ENCODE peak calls at places on chromosome 19, in five cellular contexts. One of them, this sample, is unnamed.

GRCh38 chr19:17997969-17998826 is 9.8 kb upstream of the ARRDC2 start:
- DNase-seq in K562: peak
- DNase-seq in SK-N-SH: no peak
- DNase-seq in GM12878: no peak
- DNase-seq in HepG2: peak
- DNase-seq in this sample: no peak

GRCh38 chr19:47598407-47599349 is 10.3 kb upstream of the BICRA start:
- DNase-seq in K562: no peak
- DNase-seq in SK-N-SH: no peak
- DNase-seq in GM12878: no peak
- DNase-seq in HepG2: peak
- DNase-seq in this sample: peak

GRCh38 chr19:1221141-1221903 is 15.7 kb downstream of the STK11 start:
- DNase-seq in K562: no peak
- DNase-seq in SK-N-SH: peak
- DNase-seq in GM12878: no peak
- DNase-seq in HepG2: peak
- DNase-seq in this sample: no peak

GRCh38 chr19:5285311-5285710 is 55.3 kb downstream of the PTPRS start:
- DNase-seq in K562: no peak
- DNase-seq in SK-N-SH: peak
- DNase-seq in GM12878: no peak
- DNase-seq in HepG2: no peak
- DNase-seq in this sample: no peak

GRCh38 chr19:17526922-17527321 is 15.5 kb downstream of the PGLS start:
- DNase-seq in K562: no peak
- DNase-seq in SK-N-SH: no peak
- DNase-seq in GM12878: peak
- DNase-seq in HepG2: no peak
- DNase-seq in this sample: no peak

GRCh38 chr19:53172892-53173291 is 14.0 kb upstream of the ZNF347 start:
- DNase-seq in K562: peak
- DNase-seq in SK-N-SH: no peak
- DNase-seq in GM12878: no peak
- DNase-seq in HepG2: peak
- DNase-seq in this sample: no peak

GRCh38 chr19:43638991-43639494 is 607 bp downstream of the CADM4 start:
- DNase-seq in K562: no peak
- DNase-seq in SK-N-SH: no peak
- DNase-seq in GM12878: no peak
- DNase-seq in HepG2: no peak
- DNase-seq in this sample: no peak

GRCh38 chr19:45305007-45305406 is 17.7 kb downstream of the CKM start:
- DNase-seq in K562: no peak
- DNase-seq in SK-N-SH: no peak
- DNase-seq in GM12878: no peak
- DNase-seq in HepG2: no peak
- DNase-seq in this sample: no peak

GRCh38 chr19:1826557-1827521 is 14.8 kb upstream of the ATP8B3 start:
- DNase-seq in K562: peak
- DNase-seq in SK-N-SH: peak
- DNase-seq in GM12878: no peak
- DNase-seq in HepG2: no peak
- DNase-seq in this sample: no peak

GRCh38 chr19:21677696-21678418 is 89.5 kb downstream of the ZNF100 start:
- DNase-seq in K562: no peak
- DNase-seq in SK-N-SH: no peak
- DNase-seq in GM12878: no peak
- DNase-seq in HepG2: no peak
- DNase-seq in this sample: no peak

GRCh38 chr19:45421953-45422498 is 1.7 kb downstream of the ERCC1 start:
- DNase-seq in K562: no peak
- DNase-seq in SK-N-SH: no peak
- DNase-seq in GM12878: no peak
- DNase-seq in HepG2: no peak
- DNase-seq in this sample: no peak

GRCh38 chr19:6039541-6040225 is 61.7 kb upstream of the RANBP3 start:
- DNase-seq in K562: no peak
- DNase-seq in SK-N-SH: no peak
- DNase-seq in GM12878: no peak
- DNase-seq in HepG2: no peak
- DNase-seq in this sample: no peak

GRCh38 chr19:19627716-19628498 is at the start of gene LPAR2:
- DNase-seq in K562: no peak
- DNase-seq in SK-N-SH: peak
- DNase-seq in GM12878: no peak
- DNase-seq in HepG2: no peak
- DNase-seq in this sample: peak

GRCh38 chr19:46000497-46001246 is 5.4 kb downstream of the CCDC61 start:
- DNase-seq in K562: peak
- DNase-seq in SK-N-SH: peak
- DNase-seq in GM12878: no peak
- DNase-seq in HepG2: no peak
- DNase-seq in this sample: peak

GRCh38 chr19:2122251-2122650 is 25.5 kb downstream of the IZUMO4 start:
- DNase-seq in K562: no peak
- DNase-seq in SK-N-SH: no peak
- DNase-seq in GM12878: no peak
- DNase-seq in HepG2: no peak
- DNase-seq in this sample: no peak

GRCh38 chr19:50823389-50824042 is at the start of gene KLK1:
- DNase-seq in K562: peak
- DNase-seq in SK-N-SH: no peak
- DNase-seq in GM12878: no peak
- DNase-seq in HepG2: no peak
- DNase-seq in this sample: no peak

GRCh38 chr19:46030861-46031550 is 8.2 kb upstream of the PGLYRP1 start:
- DNase-seq in K562: no peak
- DNase-seq in SK-N-SH: no peak
- DNase-seq in GM12878: no peak
- DNase-seq in HepG2: no peak
- DNase-seq in this sample: no peak

GRCh38 chr19:43452517-43453045 is 12.8 kb downstream of the LYPD3 start:
- DNase-seq in K562: no peak
- DNase-seq in SK-N-SH: no peak
- DNase-seq in GM12878: no peak
- DNase-seq in HepG2: no peak
- DNase-seq in this sample: no peak

GRCh38 chr19:44303976-44304568 is 753 bp downstream of the ZNF235 start:
- DNase-seq in K562: peak
- DNase-seq in SK-N-SH: peak
- DNase-seq in GM12878: no peak
- DNase-seq in HepG2: no peak
- DNase-seq in this sample: peak

GRCh38 chr19:45424191-45425058 is 708 bp upstream of the ERCC1 start:
- DNase-seq in K562: peak
- DNase-seq in SK-N-SH: peak
- DNase-seq in GM12878: no peak
- DNase-seq in HepG2: peak
- DNase-seq in this sample: no peak

DNA sequence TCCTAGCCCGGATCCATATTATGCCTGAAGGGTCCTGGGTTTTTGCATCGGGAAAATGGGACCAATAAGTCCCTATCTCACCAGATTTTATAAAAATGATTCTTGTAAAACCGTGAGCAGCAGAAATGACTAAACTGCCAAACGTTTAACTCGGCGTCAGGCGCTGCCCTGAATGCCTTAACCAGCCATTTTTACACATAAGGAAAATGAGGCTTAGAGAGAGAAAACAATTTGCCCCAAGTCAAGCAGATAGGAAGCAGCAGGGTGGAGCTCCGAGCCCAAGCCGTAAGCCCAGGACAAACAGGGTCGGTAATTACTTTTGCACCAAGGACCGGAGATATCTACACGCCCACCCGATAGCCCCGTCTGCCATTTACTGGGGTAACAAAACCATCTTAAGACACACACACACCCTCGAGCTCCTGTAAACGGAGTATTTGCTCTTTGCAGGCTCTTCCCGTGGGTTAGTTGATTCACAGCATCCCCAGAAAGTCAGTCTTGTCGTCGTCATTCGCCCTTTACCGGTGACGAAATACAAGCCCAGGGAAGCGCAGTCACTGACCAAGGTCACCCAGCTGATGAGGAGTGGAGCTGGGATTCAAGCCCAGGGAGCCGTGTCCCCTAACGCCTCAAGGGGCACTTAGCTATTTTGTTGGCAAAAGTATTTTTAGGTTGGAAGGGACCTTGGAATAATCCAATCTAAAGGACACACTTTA is 16.0 kb upstream of the MRI1 start:
- DNase-seq in K562: peak
- DNase-seq in SK-N-SH: peak
- DNase-seq in GM12878: no peak
- DNase-seq in HepG2: no peak
- DNase-seq in this sample: peak
- TF ChIP-seq JUND in K562: no peak
- TF ChIP-seq JUND in SK-N-SH: no peak
- TF ChIP-seq JUND in GM12878: no peak
- TF ChIP-seq JUND in HepG2: no peak
- TF ChIP-seq JUND in this sample: no peak

GRCh38 chr19:11171144-11171543 is 15.6 kb upstream of the SPC24 start:
- DNase-seq in K562: no peak
- DNase-seq in SK-N-SH: no peak
- DNase-seq in GM12878: no peak
- DNase-seq in HepG2: no peak
- DNase-seq in this sample: no peak

GRCh38 chr19:11169896-11170678 is 14.5 kb upstream of the SPC24 start:
- DNase-seq in K562: no peak
- DNase-seq in SK-N-SH: no peak
- DNase-seq in GM12878: no peak
- DNase-seq in HepG2: no peak
- DNase-seq in this sample: no peak

GRCh38 chr19:11165486-11166030 is 10.0 kb upstream of the SPC24 start:
- DNase-seq in K562: no peak
- DNase-seq in SK-N-SH: no peak
- DNase-seq in GM12878: no peak
- DNase-seq in HepG2: no peak
- DNase-seq in this sample: no peak

GRCh38 chr19:11166281-11167142 is 10.9 kb upstream of the SPC24 start:
- DNase-seq in K562: no peak
- DNase-seq in SK-N-SH: no peak
- DNase-seq in GM12878: no peak
- DNase-seq in HepG2: no peak
- DNase-seq in this sample: no peak

DNA sequence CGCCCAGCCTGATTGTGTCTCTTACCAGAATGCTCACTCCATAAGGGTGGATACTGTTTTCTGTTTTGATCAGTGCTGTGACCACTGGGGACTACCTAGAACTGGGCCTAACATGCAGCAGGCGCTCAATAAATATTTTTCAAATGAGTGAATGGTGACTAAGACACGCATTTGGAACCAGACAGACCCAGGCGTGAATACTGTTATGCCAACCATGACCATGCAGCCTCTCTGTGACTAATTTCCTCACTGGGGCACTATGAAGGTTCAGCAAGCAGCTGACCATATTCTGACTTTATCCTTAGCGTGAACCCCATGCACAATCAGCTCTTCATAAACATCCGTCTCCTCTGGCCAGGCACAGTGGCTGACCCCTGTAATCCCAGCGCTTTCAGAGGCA is 13.0 kb upstream of the SPC24 start:
- DNase-seq in K562: no peak
- DNase-seq in SK-N-SH: no peak
- DNase-seq in GM12878: no peak
- DNase-seq in HepG2: no peak
- DNase-seq in this sample: no peak
- TF ChIP-seq JUND in K562: no peak
- TF ChIP-seq JUND in SK-N-SH: peak
- TF ChIP-seq JUND in GM12878: no peak
- TF ChIP-seq JUND in HepG2: no peak
- TF ChIP-seq JUND in this sample: no peak

GRCh38 chr19:35038623-35039512 is 2.7 kb upstream of the HPN start:
- DNase-seq in K562: no peak
- DNase-seq in SK-N-SH: peak
- DNase-seq in GM12878: no peak
- DNase-seq in HepG2: no peak
- DNase-seq in this sample: no peak
- TF ChIP-seq JUND in K562: no peak
- TF ChIP-seq JUND in SK-N-SH: no peak
- TF ChIP-seq JUND in GM12878: no peak
- TF ChIP-seq JUND in HepG2: no peak
- TF ChIP-seq JUND in this sample: no peak

DNA sequence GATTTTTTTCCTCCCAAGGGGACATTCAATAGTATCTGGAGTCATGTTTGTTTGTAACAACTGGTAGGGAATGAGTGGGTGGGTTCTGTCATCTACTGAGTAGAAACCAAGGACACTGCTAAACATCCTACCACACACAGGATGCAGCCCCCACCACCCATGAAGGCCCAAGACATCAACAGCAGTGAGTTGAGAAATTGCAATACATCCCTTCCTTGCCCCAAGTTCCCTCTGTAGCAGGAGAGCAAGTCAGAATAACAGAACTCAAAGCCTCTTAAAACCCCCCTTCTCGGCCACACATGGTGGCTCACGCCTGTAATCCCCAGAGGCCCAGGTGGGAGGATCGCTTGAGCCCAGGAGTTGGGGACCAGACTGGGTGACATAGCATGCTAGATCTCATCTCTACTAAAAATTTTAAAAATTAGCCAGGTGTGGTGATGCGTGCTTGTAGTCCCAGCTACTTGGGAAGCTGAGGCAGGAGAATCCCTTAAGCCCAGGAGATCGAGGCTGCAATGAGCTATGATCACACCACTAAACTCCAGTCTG is 2.4 kb upstream of the CYP2F1 start:
- DNase-seq in K562: no peak
- DNase-seq in SK-N-SH: no peak
- DNase-seq in GM12878: no peak
- DNase-seq in HepG2: no peak
- DNase-seq in this sample: no peak
- TF ChIP-seq JUND in K562: no peak
- TF ChIP-seq JUND in SK-N-SH: no peak
- TF ChIP-seq JUND in GM12878: no peak
- TF ChIP-seq JUND in HepG2: no peak
- TF ChIP-seq JUND in this sample: no peak

This sample was measured in T47D.